ENCODE peak calls at places on chromosomes 12 and 14, in ten cellular contexts. V is keratinocyte; F is H9; E is tibial nerve; P is CD8-positive, alpha-beta T cell; U is A549; Y is uterus; C is testis; R is heart right ventricle; S is CD8-positive, alpha-beta memory T cell. N is an unnamed sample.

GRCh38 chr12:94091624-94092023 is 56.8 kb upstream of the PLXNC1 start:
- DNase-seq in V (no peak), F (no peak), E (no peak), P (no peak), U (no peak), Y (no peak), C (no peak), R (no peak), S (no peak), N (no peak)

GRCh38 chr14:70660967-70661871 is 19.5 kb downstream of the TTC9 start:
- DNase-seq in V (no peak), F (no peak), E (no peak), P (peak; percentile 46), U (no peak), Y (no peak), C (no peak), R (no peak), S (peak; percentile 33), N (no peak)

GRCh38 chr14:57686317-57686716 is 179.6 kb downstream of the SLC35F4 start:
- DNase-seq in V (no peak), F (no peak), E (peak; percentile 5), P (no peak), U (no peak), Y (no peak), C (no peak), R (no peak), S (no peak), N (no peak)

GRCh38 chr12:55226523-55226922 is 5.7 kb downstream of the OR10A7 start:
- DNase-seq in V (no peak), F (no peak), E (no peak), P (no peak), U (no peak), Y (no peak), C (no peak), R (no peak), S (no peak), N (no peak)

GRCh38 chr14:55102141-55102547 is 26.9 kb upstream of the LGALS3 start:
- DNase-seq in V (no peak), F (peak; percentile 59), E (peak; percentile 78), P (peak; percentile 25), U (peak; percentile 84), Y (peak; percentile 85), C (peak; percentile 71), R (peak; percentile 77), S (peak; percentile 59), N (peak; percentile 12)

GRCh38 chr14:90204516-90204915 is 51.8 kb upstream of the PSMC1 start:
- DNase-seq in V (no peak), F (no peak), E (no peak), P (no peak), U (no peak), Y (no peak), C (no peak), R (no peak), S (no peak), N (no peak)

GRCh38 chr12:64779349-64779974 is 20.3 kb upstream of the GNS start:
- DNase-seq in V (no peak), F (no peak), E (no peak), P (no peak), U (no peak), Y (no peak), C (no peak), R (no peak), S (no peak), N (no peak)

GRCh38 chr14:101019974-101020710 is 116.6 kb upstream of the RTL1 start:
- DNase-seq in V (no peak), F (peak; percentile 9), E (no peak), P (no peak), U (no peak), Y (peak; percentile 4), C (peak; percentile 8), R (no peak), S (no peak), N (no peak)

GRCh38 chr14:50821471-50822464 is 9.2 kb downstream of the NIN start:
- DNase-seq in V (peak; percentile 64), F (no peak), E (no peak), P (peak; percentile 48), U (no peak), Y (no peak), C (no peak), R (no peak), S (peak; percentile 72), N (no peak)

GRCh38 chr14:50823763-50824636 is 7.0 kb downstream of the NIN start:
- DNase-seq in V (no peak), F (no peak), E (no peak), P (no peak), U (no peak), Y (no peak), C (no peak), R (no peak), S (peak; percentile 25), N (no peak)

GRCh38 chr14:50823051-50823762 is 7.8 kb downstream of the NIN start:
- DNase-seq in V (no peak), F (no peak), E (peak; percentile 35), P (no peak), U (no peak), Y (no peak), C (no peak), R (no peak), S (no peak), N (no peak)

GRCh38 chr14:50822501-50823042 is 8.4 kb downstream of the NIN start:
- DNase-seq in V (no peak), F (no peak), E (no peak), P (no peak), U (no peak), Y (no peak), C (no peak), R (no peak), S (no peak), N (no peak)

DNA sequence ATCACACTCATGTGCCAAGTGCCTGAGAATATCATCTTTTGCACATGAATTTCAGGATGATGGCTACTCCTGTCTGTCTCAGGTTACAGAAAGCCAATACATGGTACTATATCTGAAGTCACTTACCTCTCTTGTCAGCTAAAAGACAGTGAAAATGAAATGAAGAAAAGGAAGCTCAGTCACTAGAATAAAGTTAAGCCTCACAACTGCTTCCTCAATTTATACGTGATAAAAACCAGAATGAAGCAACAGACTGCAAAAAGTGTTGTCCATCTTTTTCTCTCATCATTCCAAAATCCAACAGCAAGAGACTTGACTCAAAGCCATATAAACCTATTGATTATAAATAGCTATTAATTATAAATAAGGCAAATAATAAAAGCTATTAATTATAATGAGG is 10.2 kb downstream of the NIN start:
- DNase-seq in V (no peak), F (no peak), E (no peak), P (no peak), U (no peak), Y (no peak), C (no peak), R (no peak), S (no peak), N (no peak)
- H3K27ac ChIP-seq in V (peak overlapping the region; percentile 63), F (no peak overlapping the region), E (no peak overlapping the region), P (no peak overlapping the region), U (no peak overlapping the region), Y (no peak overlapping the region), C (no peak overlapping the region), R (no peak overlapping the region), S (peak overlapping the region; percentile 9), N (no peak overlapping the region)

GRCh38 chr12:84811291-84811690 is 101.3 kb downstream of the SLC6A15 start:
- DNase-seq in V (no peak), F (no peak), E (no peak), P (no peak), U (no peak), Y (no peak), C (no peak), R (no peak), S (no peak), N (no peak)

GRCh38 chr12:84817297-84817696 is 95.3 kb downstream of the SLC6A15 start:
- DNase-seq in V (no peak), F (no peak), E (no peak), P (no peak), U (no peak), Y (no peak), C (no peak), R (no peak), S (no peak), N (no peak)

GRCh38 chr12:84813780-84814663 is 98.6 kb downstream of the SLC6A15 start:
- DNase-seq in V (no peak), F (no peak), E (no peak), P (no peak), U (no peak), Y (no peak), C (no peak), R (no peak), S (no peak), N (no peak)

DNA sequence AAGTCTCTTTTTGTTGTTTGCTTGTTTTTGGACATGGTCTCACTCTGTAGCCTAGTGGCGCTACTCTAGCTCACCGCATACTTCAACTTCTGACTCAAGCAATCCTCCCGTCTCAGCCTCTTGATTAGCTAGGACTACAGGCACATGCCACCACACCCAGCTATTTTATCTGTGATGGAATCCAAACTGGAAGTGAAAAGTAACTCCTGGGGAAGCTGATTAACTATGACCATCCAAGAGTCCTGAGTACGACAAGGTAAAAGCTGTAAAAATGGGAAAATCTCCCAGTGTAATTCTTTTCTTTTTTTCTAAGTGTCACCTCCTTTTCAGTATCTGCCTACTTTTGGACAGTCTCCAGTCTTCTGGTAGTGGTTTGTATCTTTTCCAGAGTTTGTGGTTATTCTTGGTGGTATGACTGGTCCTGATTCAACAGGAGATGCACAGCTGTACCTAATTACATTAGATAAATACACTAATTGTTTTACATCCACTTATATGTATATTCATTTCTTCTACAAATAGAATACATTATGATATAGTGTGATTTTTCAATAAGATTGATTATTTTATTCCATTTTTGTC is 97.8 kb downstream of the SLC6A15 start:
- DNase-seq in V (no peak), F (no peak), E (no peak), P (no peak), U (no peak), Y (no peak), C (no peak), R (no peak), S (no peak), N (no peak)
- H3K27ac ChIP-seq in V (no peak overlapping the region), F (no peak overlapping the region), E (no peak overlapping the region), P (no peak overlapping the region), U (no peak overlapping the region), Y (no peak overlapping the region), C (no peak overlapping the region), R (no peak overlapping the region), S (no peak overlapping the region), N (no peak overlapping the region)

GRCh38 chr12:25100203-25100602 is 94.8 kb downstream of the DNAI7 start:
- DNase-seq in V (no peak), F (no peak), E (no peak), P (no peak), U (no peak), Y (no peak), C (no peak), R (no peak), S (no peak), N (no peak)
- H3K27ac ChIP-seq in V (no peak overlapping the region), F (no peak overlapping the region), E (no peak overlapping the region), P (no peak overlapping the region), U (no peak overlapping the region), Y (no peak overlapping the region), C (no peak overlapping the region), R (no peak overlapping the region), S (no peak overlapping the region), N (no peak overlapping the region)

GRCh38 chr12:6378709-6379427 is 3.5 kb upstream of the SCNN1A start:
- DNase-seq in V (no peak), F (peak; percentile 26), E (no peak), P (no peak), U (no peak), Y (peak; percentile 12), C (no peak), R (no peak), S (no peak), N (no peak)

GRCh38 chr12:6375269-6376078 is at the start of gene SCNN1A:
- DNase-seq in V (no peak), F (peak; percentile 98), E (no peak), P (no peak), U (no peak), Y (peak; percentile 29), C (no peak), R (no peak), S (no peak), N (no peak)

GRCh38 chr12:6377667-6377994 is 2.3 kb upstream of the SCNN1A start:
- DNase-seq in V (no peak), F (peak; percentile 32), E (no peak), P (no peak), U (peak; percentile 51), Y (peak; percentile 42), C (peak; percentile 71), R (no peak), S (no peak), N (no peak)

GRCh38 chr12:6376079-6376941 is 947 bp upstream of the SCNN1A start:
- DNase-seq in V (peak; percentile 67), F (peak; percentile 83), E (no peak), P (no peak), U (peak; percentile 78), Y (peak; percentile 76), C (peak; percentile 75), R (no peak), S (no peak), N (no peak)

DNA sequence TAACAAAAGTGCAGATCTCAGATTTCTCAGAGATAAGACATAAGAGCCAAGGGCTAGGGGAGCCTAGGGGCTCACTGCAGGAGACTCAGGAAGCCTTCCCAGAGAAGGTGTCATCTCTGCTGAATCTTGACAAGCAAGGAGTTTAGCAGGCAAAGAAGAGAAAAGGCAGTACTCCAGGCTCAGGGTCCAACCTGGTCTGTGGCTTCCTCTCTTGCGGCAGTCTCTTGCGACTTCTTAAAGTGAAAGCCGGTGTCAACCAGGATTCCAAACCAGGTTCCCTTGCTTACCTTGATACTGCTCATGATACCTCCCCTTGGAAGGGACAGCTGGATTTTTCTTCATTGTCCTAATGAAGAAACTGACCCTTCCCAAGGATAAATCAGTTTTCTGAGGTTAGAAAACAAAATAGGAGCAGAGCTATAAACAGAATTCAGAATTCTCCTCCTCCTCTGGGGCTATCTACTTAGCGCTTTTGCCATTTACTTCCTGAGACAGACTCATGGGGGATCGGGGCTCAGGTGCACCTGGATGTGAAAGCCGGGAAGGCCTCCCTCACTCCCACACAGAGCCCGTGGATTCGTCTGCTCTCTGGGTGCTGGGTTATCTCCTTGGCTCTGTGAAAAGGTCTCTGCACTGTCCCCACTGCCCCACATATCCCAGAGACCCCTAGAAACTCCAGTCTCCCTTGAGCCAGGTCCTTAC is 1.8 kb upstream of the SCNN1A start:
- DNase-seq in V (no peak), F (no peak), E (no peak), P (no peak), U (no peak), Y (peak; percentile 15), C (no peak), R (no peak), S (peak; percentile 14), N (no peak)
- H3K27ac ChIP-seq in V (peak overlapping the region; percentile 89), F (peak overlapping the region; percentile 48), E (peak overlapping the region; percentile 61), P (no peak overlapping the region), U (peak overlapping the region; percentile 97), Y (peak overlapping the region; percentile 90), C (peak overlapping the region; percentile 68), R (peak overlapping the region; percentile 58), S (no peak overlapping the region), N (no peak overlapping the region)